ENCODE peak calls at places on chromosome 1, in four cellular contexts. O is neuronal stem cell, Z is H1, I is IMR-90. G is an unnamed sample.

GRCh38 chr1:166988976-166989515 is at the start of gene MAEL:
- DNase-seq in Z (no peak), I (no peak), O (no peak), G (no peak)

GRCh38 chr1:185479781-185480180 is 162.7 kb upstream of the IVNS1ABP start:
- DNase-seq in I (no peak), Z (no peak), O (peak; percentile 18), G (peak; percentile 35)

GRCh38 chr1:8572106-8572505 is 245.3 kb downstream of the RERE start:
- DNase-seq in Z (no peak), I (no peak), O (no peak), G (no peak)

GRCh38 chr1:62395291-62395690 is 41.6 kb upstream of the USP1 start:
- DNase-seq in Z (no peak), I (no peak), O (no peak), G (no peak)

GRCh38 chr1:211738096-211738708 is 62.8 kb upstream of the NEK2 start:
- DNase-seq in I (no peak), O (no peak), Z (no peak), G (no peak)

GRCh38 chr1:227900571-227901051 is 47.1 kb downstream of the WNT9A start:
- DNase-seq in I (no peak), Z (peak; percentile 41), O (no peak), G (no peak)

GRCh38 chr1:59139396-59139795 is 157.5 kb upstream of the FGGY start:
- DNase-seq in Z (no peak), O (no peak), I (no peak), G (peak; percentile 61)

GRCh38 chr1:66696771-66697170 is 55.5 kb upstream of the DYNLT5 start:
- DNase-seq in I (no peak), Z (no peak), O (no peak), G (no peak)

GRCh38 chr1:234956821-234957329 is 171.8 kb downstream of the TOMM20 start:
- DNase-seq in O (peak; percentile 51), Z (no peak), I (no peak), G (peak; percentile 63)
- H2AK5ac ChIP-seq in O (no peak overlapping the region), Z (no peak overlapping the region), I (peak overlapping the region; percentile 85), G (no peak overlapping the region)

GRCh38 chr1:200041337-200042118 is 14.0 kb downstream of the NR5A2 start:
- DNase-seq in I (no peak), O (peak; percentile 18), Z (peak; percentile 71), G (peak; percentile 55)
- H3K4me3 ChIP-seq in I (no peak overlapping the region), O (peak overlapping the region; percentile 66), Z (peak overlapping the region; percentile 88), G (no peak overlapping the region)

DNA sequence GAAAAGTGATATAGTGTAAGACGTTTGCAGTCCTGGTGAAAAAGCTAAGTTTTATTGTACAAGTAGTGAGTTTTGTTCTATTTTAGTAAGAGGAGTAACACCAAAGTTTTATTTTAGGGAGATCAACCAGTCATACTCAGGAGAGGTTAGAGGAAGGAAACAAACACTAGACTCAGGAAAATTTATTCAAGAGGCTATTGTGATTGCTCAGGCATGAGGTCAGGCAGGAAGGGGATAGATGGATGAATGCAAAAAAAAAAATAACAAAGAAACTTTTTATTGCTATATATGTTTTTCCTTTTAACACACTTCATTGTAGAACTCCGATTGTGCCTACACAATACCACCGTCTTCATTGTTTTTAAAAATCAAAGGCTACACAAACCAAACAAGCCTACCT is 189.0 kb downstream of the LYPLAL1 start:
- DNase-seq in I (no peak), Z (no peak), O (no peak), G (no peak)
- H3K27ac ChIP-seq in I (no peak overlapping the region), Z (no peak overlapping the region), O (no peak overlapping the region), G (no peak overlapping the region)

GRCh38 chr1:158024737-158025136 is 31.3 kb downstream of the KIRREL1 start:
- DNase-seq in I (no peak), Z (no peak), O (no peak), G (no peak)
- H2AK5ac ChIP-seq in I (no peak overlapping the region), Z (peak overlapping the region; percentile 25), O (no peak overlapping the region), G (peak overlapping the region; percentile 10)

DNA sequence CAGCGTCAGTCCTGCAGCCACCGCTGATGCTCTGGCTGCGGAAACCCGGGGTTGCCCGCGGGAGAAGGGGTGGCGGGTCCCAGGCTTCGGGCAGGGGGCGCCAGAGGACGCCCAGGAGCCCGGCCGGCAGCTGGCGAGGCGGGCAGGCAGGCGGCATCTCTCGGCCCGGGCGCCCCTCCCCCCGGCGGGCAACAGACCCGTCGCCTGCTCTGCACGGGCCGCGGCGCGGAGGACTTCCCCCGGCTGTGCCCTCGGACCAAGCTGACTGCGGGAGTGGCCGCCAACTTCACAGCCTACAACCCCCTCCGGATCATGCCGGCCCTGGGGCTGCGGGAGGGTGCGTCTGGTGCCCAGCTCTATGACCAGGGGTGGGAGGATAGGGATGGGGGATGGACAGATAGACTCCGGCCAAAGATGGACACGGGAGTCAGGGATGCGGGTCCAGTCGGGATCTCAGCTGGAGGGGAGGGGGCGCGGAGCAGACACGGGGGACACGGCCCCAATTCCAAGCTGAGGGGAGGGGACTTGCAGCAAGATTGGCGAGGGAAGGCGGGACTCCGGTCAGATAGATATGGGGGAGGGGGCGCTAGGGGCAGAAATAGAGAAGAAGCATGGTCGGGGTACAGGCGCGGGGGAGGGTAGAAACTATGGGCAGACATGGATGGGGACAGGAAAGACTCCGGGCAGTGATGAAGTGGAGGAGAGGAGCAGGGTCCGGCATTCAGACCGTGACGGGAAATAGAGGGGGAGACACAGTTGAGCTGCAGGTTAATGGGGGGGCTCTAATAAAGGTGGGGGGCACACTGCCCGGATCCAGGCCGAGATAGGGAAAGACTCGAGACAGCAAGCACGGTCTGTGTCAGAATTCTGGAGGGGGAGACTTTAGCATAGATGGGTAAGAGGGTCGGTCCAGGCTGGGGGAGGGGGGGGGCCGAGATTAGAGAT is 1.1 kb downstream of the ADGRB2 start:
- DNase-seq in O (peak; percentile 72), I (peak; percentile 27), Z (peak; percentile 94), G (peak; percentile 82)
- H3K4me3 ChIP-seq in O (peak overlapping the region; percentile 41), I (peak overlapping the region; percentile 47), Z (peak overlapping the region; percentile 75), G (peak overlapping the region; percentile 17)

GRCh38 chr1:180510882-180511281 is 8.5 kb upstream of the ACBD6 start:
- DNase-seq in I (no peak), Z (no peak), O (no peak), G (no peak)

GRCh38 chr1:180513531-180513930 is 11.2 kb upstream of the ACBD6 start:
- DNase-seq in I (no peak), Z (no peak), O (no peak), G (no peak)

GRCh38 chr1:180519846-180520245 is 17.5 kb upstream of the ACBD6 start:
- DNase-seq in Z (no peak), O (no peak), I (no peak), G (peak; percentile 33)

GRCh38 chr1:180515364-180515763 is 13.0 kb upstream of the ACBD6 start:
- DNase-seq in I (no peak), Z (no peak), O (no peak), G (no peak)

DNA sequence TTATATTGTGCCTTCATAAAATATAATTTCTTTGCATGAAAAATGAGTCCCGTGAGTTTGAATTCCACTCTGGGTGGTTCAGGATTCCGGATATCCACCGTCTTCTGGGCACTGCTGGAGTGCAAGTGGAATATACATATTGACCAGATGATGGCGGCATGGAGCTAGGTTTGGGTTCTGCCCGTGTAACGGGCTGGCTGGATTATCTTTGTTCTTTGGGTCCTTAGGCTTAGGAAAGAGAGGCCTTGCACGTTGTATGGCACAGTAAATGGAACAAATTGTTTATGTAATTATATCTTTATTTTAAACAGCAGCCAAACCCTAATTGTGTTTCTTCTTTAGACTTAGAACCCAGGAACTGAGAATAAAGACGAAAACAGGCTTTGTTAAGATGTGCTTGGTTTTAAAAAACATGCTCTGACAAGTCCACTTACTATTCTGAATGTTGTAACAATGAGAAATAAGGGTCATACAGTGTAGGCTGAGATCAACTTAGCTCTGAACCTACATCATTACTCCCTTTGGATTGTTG is 13.5 kb upstream of the ACBD6 start:
- DNase-seq in O (peak; percentile 82), Z (peak; percentile 63), I (peak; percentile 84), G (peak; percentile 82)
- H3K27ac ChIP-seq in O (no peak overlapping the region), Z (no peak overlapping the region), I (peak overlapping the region; percentile 98), G (no peak overlapping the region)

DNA sequence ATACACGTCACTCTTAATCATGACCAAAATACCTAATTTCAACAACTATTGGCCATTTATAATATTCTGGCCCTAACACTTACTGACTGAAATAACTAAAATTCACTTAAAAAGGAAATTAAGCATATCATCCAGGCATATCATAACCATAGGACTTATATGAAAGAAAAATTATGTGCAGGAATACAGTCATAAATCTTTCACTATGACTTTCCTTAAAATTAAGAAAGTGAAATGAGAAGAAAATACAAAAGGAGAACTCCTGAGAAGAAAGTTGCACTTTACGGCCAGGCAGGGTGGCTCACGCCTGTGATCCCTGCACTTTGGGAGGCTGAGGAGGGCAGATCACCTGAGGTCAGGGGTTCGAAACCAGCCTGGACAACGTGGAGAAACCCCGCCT is 9.4 kb downstream of the ZZZ3 start:
- DNase-seq in Z (no peak), I (no peak), O (no peak), G (no peak)
- H2AK5ac ChIP-seq in Z (no peak overlapping the region), I (peak overlapping the region; percentile 39), O (no peak overlapping the region), G (no peak overlapping the region)